ENCODE peak calls at places on chromosomes 3 and 15, in eight cellular contexts. A is ovary, N is A549, R is right lobe of liver, L is body of pancreas, C is heart left ventricle, W is GM12892, B is Peyer's patch. F is an unnamed sample.

GRCh38 chr3:58668247-58668646 is 1.7 kb upstream of the FAM3D start:
- DNase-seq in A (no peak), N (no peak), W (no peak), L (no peak), C (no peak), B (peak; percentile 81), R (no peak), F (no peak)

GRCh38 chr15:32732574-32733157 is 14.9 kb downstream of the GREM1 start:
- DNase-seq in A (no peak), L (no peak), W (no peak), R (no peak), B (no peak), C (no peak), N (no peak), F (no peak)

GRCh38 chr3:115448856-115449255 is 174.5 kb upstream of the GAP43 start:
- DNase-seq in B (no peak), A (no peak), W (no peak), C (no peak), N (no peak), L (no peak), R (no peak), F (no peak)

GRCh38 chr3:94414412-94414811 is 351.6 kb downstream of the NSUN3 start:
- DNase-seq in L (no peak), W (no peak), C (no peak), A (no peak), N (no peak), R (no peak), B (no peak), F (no peak)

GRCh38 chr15:88894348-88894818 is 961 bp downstream of the HAPLN3 start:
- DNase-seq in R (no peak), C (no peak), W (peak; percentile 61), A (peak; percentile 67), B (peak; percentile 83), N (peak; percentile 96), L (peak; percentile 69), F (no peak)

GRCh38 chr15:61037031-61037430 is 192.1 kb downstream of the RORA start:
- DNase-seq in W (no peak), C (no peak), L (no peak), N (no peak), A (no peak), R (no peak), B (no peak), F (no peak)

GRCh38 chr3:4351164-4351855 is 48.1 kb downstream of the SETMAR start:
- DNase-seq in C (no peak), L (no peak), N (no peak), A (no peak), R (no peak), B (no peak), W (no peak), F (no peak)

GRCh38 chr3:74883690-74884089 is 269.2 kb upstream of the CNTN3 start:
- DNase-seq in R (no peak), A (no peak), C (no peak), L (peak; percentile 19), W (no peak), B (no peak), N (no peak), F (no peak)

GRCh38 chr3:177824190-177824786 is 627.0 kb upstream of the TBL1XR1 start:
- DNase-seq in A (peak; percentile 71), B (peak; percentile 67), R (peak; percentile 87), C (peak; percentile 60), N (peak; percentile 49), W (no peak), L (peak; percentile 60), F (no peak)

DNA sequence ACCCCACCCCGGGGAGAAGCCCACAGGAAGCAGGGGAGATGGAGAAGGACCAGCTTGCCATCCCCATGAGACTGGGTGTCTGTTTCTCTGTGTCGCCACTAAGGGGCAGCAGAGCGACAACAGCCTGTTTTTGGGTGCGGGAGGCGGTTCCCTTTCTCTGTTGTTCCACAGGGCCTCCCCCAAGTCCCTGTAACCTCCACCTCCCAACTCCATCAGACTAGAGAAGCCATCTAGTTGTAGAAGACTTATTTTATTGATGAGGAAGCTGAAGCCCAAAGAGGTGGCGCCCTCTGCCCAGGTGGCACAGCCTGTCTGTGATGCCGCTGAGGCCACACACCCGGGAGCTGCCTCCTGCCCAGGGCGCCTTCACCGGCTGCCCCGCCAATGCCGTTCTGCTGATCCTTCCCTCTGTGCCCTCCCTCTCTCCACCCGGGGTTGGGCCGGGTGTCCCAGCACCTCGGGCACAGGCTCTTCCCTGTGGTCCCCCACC is 3.9 kb upstream of the CCDC9B start:
- DNase-seq in R (peak; percentile 76), N (peak; percentile 61), W (peak; percentile 79), L (peak; percentile 71), A (peak; percentile 63), C (peak; percentile 66), B (peak; percentile 84), F (peak; percentile 79)
- TF ChIP-seq POLR2A in R (no peak), N (no peak), W (no peak), L (no peak), A (no peak), C (no peak), B (peak; percentile 52), F (no peak)

GRCh38 chr15:71444866-71445590 is 329.8 kb downstream of the THSD4 start:
- DNase-seq in C (no peak), N (peak; percentile 79), B (no peak), R (no peak), A (no peak), W (no peak), L (no peak), F (no peak)

GRCh38 chr15:71440479-71441071 is 325.3 kb downstream of the THSD4 start:
- DNase-seq in L (no peak), C (no peak), N (peak; percentile 67), B (no peak), W (no peak), R (no peak), A (no peak), F (no peak)

GRCh38 chr15:71444032-71444810 is 328.9 kb downstream of the THSD4 start:
- DNase-seq in L (no peak), W (no peak), C (no peak), A (no peak), R (no peak), N (no peak), B (no peak), F (no peak)

GRCh38 chr15:71447328-71448250 is 332.3 kb downstream of the THSD4 start:
- DNase-seq in C (no peak), W (no peak), L (no peak), B (peak; percentile 51), R (no peak), A (no peak), N (peak; percentile 42), F (peak; percentile 35)

GRCh38 chr15:71443538-71443937 is 328.3 kb downstream of the THSD4 start:
- DNase-seq in N (peak; percentile 47), B (peak; percentile 73), A (peak; percentile 54), W (no peak), L (peak; percentile 66), C (no peak), R (peak; percentile 62), F (no peak)
- TF ChIP-seq POLR2A in N (no peak), B (no peak), A (no peak), W (no peak), L (no peak), C (no peak), R (no peak), F (no peak)

GRCh38 chr3:10551821-10552630 is 46.6 kb upstream of the ATP2B2 start:
- DNase-seq in R (no peak), B (peak; percentile 51), N (peak; percentile 25), L (no peak), C (no peak), W (no peak), A (no peak), F (peak; percentile 81)
- TF ChIP-seq POLR2A in R (no peak), B (no peak), N (no peak), L (no peak), C (no peak), W (no peak), A (no peak), F (peak; percentile 8)

DNA sequence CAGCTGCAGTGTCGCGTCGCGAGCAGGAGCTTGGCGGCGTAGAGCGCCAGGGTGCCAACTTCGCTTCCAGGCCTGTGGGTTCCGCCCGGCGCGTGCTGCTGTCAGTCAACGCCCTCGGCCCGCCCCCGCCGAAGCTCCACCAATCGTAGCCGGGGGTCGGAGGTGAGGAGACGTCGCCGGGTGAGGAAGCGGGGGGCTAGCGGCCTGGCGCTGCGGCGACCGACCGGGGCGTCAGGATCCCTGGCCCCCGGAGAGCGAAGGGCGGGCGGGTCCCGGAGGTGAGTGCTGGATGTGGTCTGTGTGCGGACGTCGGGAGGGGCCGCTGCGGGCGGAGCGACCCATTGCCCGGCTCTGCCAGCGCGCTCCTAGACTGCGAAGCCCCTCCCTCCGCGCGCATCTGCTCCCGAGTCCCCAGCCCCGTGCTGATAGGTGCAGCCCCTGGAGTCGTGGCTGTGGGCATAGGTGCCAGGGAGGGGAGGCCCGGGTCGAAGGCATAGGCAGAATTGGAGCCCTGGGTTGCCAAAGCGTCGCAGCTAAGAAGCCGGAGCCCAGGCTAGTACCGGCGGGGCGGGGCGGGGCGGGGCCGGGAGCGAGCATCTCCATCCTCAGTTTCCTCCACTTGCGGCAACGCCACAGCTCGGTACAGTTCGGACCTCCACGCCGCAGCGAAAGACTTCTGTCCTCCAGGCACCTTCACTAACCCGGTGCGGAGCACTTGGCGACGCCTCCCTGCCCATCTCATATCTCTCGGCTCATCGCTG is at the start of gene NXPE3:
- DNase-seq in C (peak; percentile 92), B (peak; percentile 97), N (peak; percentile 85), R (peak; percentile 92), L (peak; percentile 93), W (peak; percentile 76), A (peak; percentile 91), F (peak; percentile 74)
- TF ChIP-seq POLR2A in C (no peak), B (no peak), N (peak; percentile 71), R (no peak), L (peak; percentile 23), W (peak; percentile 64), A (peak; percentile 45), F (peak; percentile 46)

GRCh38 chr3:48556796-48557626 is at the start of gene PFKFB4:
- DNase-seq in L (peak; percentile 100), W (peak; percentile 97), C (peak; percentile 99), N (peak; percentile 91), A (peak; percentile 99), B (peak; percentile 100), R (peak; percentile 99), F (peak; percentile 89)
- TF ChIP-seq POLR2A in L (no peak), W (peak; percentile 65), C (no peak), N (peak; percentile 15), A (no peak), B (no peak), R (no peak), F (no peak)